ENCODE peak calls at places on chromosomes 7 and 10, in ten cellular contexts. T is stimulated activated CD4-positive, alpha-beta T cell treated with anti-CD3 and anti-CD28 coated beads, Interleukin-12 subunit alpha, Interleukin-12 subunit beta, amount 100 ng/mL, for 4 hours; P is NCI-H1105; A is AG09309; G is NAMALWA; M is body of pancreas; V is AG09319; R is activated T-helper 9 cell treated with anti-CD3 and anti-CD28 coated beads, Interleukin-2, amount 50 U/mL, for 16 hours; C is stimulated activated CD8-positive, alpha-beta memory T cell treated with anti-CD3 and anti-CD28 coated beads, Interleukin-2, amount 100 ng/mL, for 48 hours; W is A549. S is an unnamed sample.
A peak's percentile ranks its signal among the peaks of the same experiment; 100 is the strongest.

GRCh38 chr7:131595699-131596098 is 39.3 kb upstream of the PODXL start:
- DNase-seq in T (no peak), P (no peak), A (no peak), G (no peak), M (no peak), V (no peak), R (no peak), C (no peak), W (no peak), S (no peak)

GRCh38 chr7:101832205-101832631 is 14.8 kb downstream of the CUX1 start:
- DNase-seq in T (no peak), P (no peak), A (no peak), G (no peak), M (no peak), V (no peak), R (no peak), C (no peak), W (no peak), S (no peak)

GRCh38 chr7:133478591-133479135 is 225.8 kb downstream of the EXOC4 start:
- DNase-seq in T (no peak), P (peak; percentile 82), A (no peak), G (no peak), M (no peak), V (no peak), R (no peak), C (no peak), W (no peak), S (no peak)

GRCh38 chr10:102504179-102504975 is 605 bp downstream of the SUFU start:
- DNase-seq in T (peak; percentile 32), P (no peak), A (no peak), G (peak; percentile 53), M (peak; percentile 20), V (no peak), R (peak; percentile 19), C (peak; percentile 14), W (no peak), S (peak; percentile 19)

GRCh38 chr10:72685264-72685921 is 6.5 kb upstream of the MCU start:
- DNase-seq in T (no peak), P (no peak), A (no peak), G (no peak), M (no peak), V (no peak), R (no peak), C (no peak), W (no peak), S (no peak)

GRCh38 chr7:67917118-67917755 is 920.6 kb downstream of the TYW1 start:
- DNase-seq in T (no peak), P (no peak), A (no peak), G (no peak), M (no peak), V (no peak), R (no peak), C (no peak), W (no peak), S (no peak)

GRCh38 chr10:112793197-112793921 is 156.7 kb upstream of the TCF7L2 start:
- DNase-seq in T (no peak), P (no peak), A (no peak), G (no peak), M (no peak), V (no peak), R (no peak), C (no peak), W (no peak), S (no peak)

GRCh38 chr10:133139561-133140065 is 20.4 kb upstream of the KNDC1 start:
- DNase-seq in T (no peak), P (no peak), A (no peak), G (no peak), M (no peak), V (no peak), R (no peak), C (no peak), W (no peak), S (no peak)

GRCh38 chr10:101091546-101092290 is 29.9 kb downstream of the KAZALD1 start:
- DNase-seq in T (no peak), P (peak; percentile 9), A (no peak), G (no peak), M (peak; percentile 13), V (no peak), R (no peak), C (no peak), W (peak; percentile 66), S (no peak)

GRCh38 chr10:30827531-30828120 is 198.1 kb upstream of the LYZL2 start:
- DNase-seq in T (no peak), P (no peak), A (no peak), G (no peak), M (no peak), V (no peak), R (no peak), C (no peak), W (no peak), S (no peak)

GRCh38 chr7:48691788-48692187 is 232.6 kb upstream of the CDC14C start:
- DNase-seq in T (no peak), P (no peak), A (no peak), G (no peak), M (no peak), V (no peak), R (no peak), C (no peak), W (no peak), S (no peak)

GRCh38 chr10:13716161-13717071 is 129.7 kb downstream of the PRPF18 start:
- DNase-seq in T (no peak), P (no peak), A (no peak), G (no peak), M (no peak), V (no peak), R (no peak), C (no peak), W (no peak), S (no peak)

GRCh38 chr10:99667108-99667751 is 7.9 kb downstream of the ENTPD7 start:
- DNase-seq in T (no peak), P (no peak), A (no peak), G (no peak), M (peak; percentile 20), V (no peak), R (no peak), C (no peak), W (peak; percentile 36), S (no peak)

GRCh38 chr7:155426543-155427410 is 31.2 kb upstream of the EN2 start:
- DNase-seq in T (no peak), P (no peak), A (no peak), G (no peak), M (no peak), V (no peak), R (no peak), C (no peak), W (no peak), S (no peak)

GRCh38 chr7:102012941-102013461 is 195.6 kb downstream of the CUX1 start:
- DNase-seq in T (no peak), P (no peak), A (no peak), G (no peak), M (no peak), V (no peak), R (no peak), C (no peak), W (no peak), S (no peak)

GRCh38 chr10:78371118-78371517 is 337.5 kb downstream of the RPS24 start:
- DNase-seq in T (no peak), P (no peak), A (no peak), G (no peak), M (peak; percentile 50), V (no peak), R (no peak), C (no peak), W (no peak), S (no peak)

GRCh38 chr7:1767524-1767923 is 97.4 kb downstream of the ELFN1 start:
- DNase-seq in T (no peak), P (no peak), A (no peak), G (no peak), M (no peak), V (no peak), R (no peak), C (no peak), W (no peak), S (no peak)

GRCh38 chr7:155523168-155523675 is 23.1 kb downstream of the CNPY1 start:
- DNase-seq in T (no peak), P (no peak), A (no peak), G (no peak), M (no peak), V (no peak), R (no peak), C (no peak), W (no peak), S (no peak)

GRCh38 chr7:70694909-70695803 is 436.8 kb upstream of the GALNT17 start:
- DNase-seq in T (no peak), P (no peak), A (no peak), G (peak; percentile 40), M (no peak), V (no peak), R (no peak), C (no peak), W (no peak), S (no peak)

GRCh38 chr7:45679516-45679915 is 105.3 kb downstream of the ADCY1 start:
- DNase-seq in T (no peak), P (no peak), A (no peak), G (no peak), M (no peak), V (no peak), R (no peak), C (no peak), W (no peak), S (no peak)

GRCh38 chr10:93198401-93199175 is 124.9 kb downstream of the CYP26A1 start:
- DNase-seq in T (no peak), P (no peak), A (no peak), G (no peak), M (no peak), V (no peak), R (no peak), C (no peak), W (no peak), S (no peak)

GRCh38 chr10:20596911-20597310 is 300.2 kb downstream of the NEBL start:
- DNase-seq in T (no peak), P (no peak), A (no peak), G (no peak), M (no peak), V (no peak), R (no peak), C (no peak), W (no peak), S (no peak)

GRCh38 chr10:109898666-109899577 is 24.4 kb downstream of the XPNPEP1 start:
- DNase-seq in T (no peak), P (no peak), A (no peak), G (no peak), M (no peak), V (no peak), R (no peak), C (no peak), W (no peak), S (no peak)

GRCh38 chr7:31488562-31489203 is 25.2 kb upstream of the ITPRID1 start:
- DNase-seq in T (peak; percentile 12), P (no peak), A (no peak), G (peak; percentile 80), M (peak; percentile 22), V (peak; percentile 1), R (no peak), C (peak; percentile 19), W (peak; percentile 69), S (peak; percentile 42)

GRCh38 chr7:129465080-129465479 is 30.8 kb downstream of the STRIP2 start:
- DNase-seq in T (no peak), P (no peak), A (no peak), G (no peak), M (no peak), V (no peak), R (no peak), C (no peak), W (no peak), S (no peak)

GRCh38 chr7:21967500-21968099 is 21.9 kb upstream of the CDCA7L start:
- DNase-seq in T (no peak), P (no peak), A (no peak), G (peak; percentile 58), M (no peak), V (no peak), R (no peak), C (no peak), W (no peak), S (no peak)

GRCh38 chr7:767580-767940 is 40.5 kb upstream of the PRKAR1B start:
- DNase-seq in T (no peak), P (peak; percentile 93), A (no peak), G (no peak), M (no peak), V (no peak), R (no peak), C (no peak), W (no peak), S (peak; percentile 13)

GRCh38 chr7:151018421-151019129 is 5.7 kb downstream of the ATG9B start:
- DNase-seq in T (peak; percentile 44), P (no peak), A (no peak), G (no peak), M (peak; percentile 63), V (no peak), R (no peak), C (no peak), W (no peak), S (peak; percentile 54)